ENCODE peak calls at places on chromosomes 11 and 22, in seven cellular contexts. One of them, this sample, is unnamed.

GRCh38 chr11:454043-454442 is 4.0 kb downstream of the PTDSS2 start:
- DNase-seq in A549: no peak
- DNase-seq in lower lobe of right lung: no peak
- DNase-seq in HepG2: no peak
- DNase-seq in transverse colon: no peak
- DNase-seq in chondrocyte: no peak
- DNase-seq in foreskin fibroblast: no peak
- DNase-seq in this sample: no peak

GRCh38 chr22:19959043-19959586 is 17.5 kb upstream of the TXNRD2 start:
- DNase-seq in HepG2: peak; percentile 92
- DNase-seq in lower lobe of right lung: peak; percentile 80
- DNase-seq in transverse colon: peak; percentile 78
- DNase-seq in foreskin fibroblast: peak; percentile 47
- DNase-seq in chondrocyte: peak; percentile 64
- DNase-seq in A549: no peak
- DNase-seq in this sample: peak; percentile 89

GRCh38 chr11:108561535-108561991 is 32.0 kb downstream of the EXPH5 start:
- DNase-seq in A549: no peak
- DNase-seq in HepG2: no peak
- DNase-seq in transverse colon: no peak
- DNase-seq in chondrocyte: no peak
- DNase-seq in foreskin fibroblast: peak; percentile 26
- DNase-seq in lower lobe of right lung: no peak
- DNase-seq in this sample: no peak

GRCh38 chr11:72743321-72744221 is 8.6 kb downstream of the ARAP1 start:
- DNase-seq in HepG2: no peak
- DNase-seq in transverse colon: no peak
- DNase-seq in A549: no peak
- DNase-seq in foreskin fibroblast: no peak
- DNase-seq in lower lobe of right lung: no peak
- DNase-seq in chondrocyte: no peak
- DNase-seq in this sample: no peak

GRCh38 chr11:86743223-86744118 is 56.9 kb upstream of the PRSS23 start:
- DNase-seq in foreskin fibroblast: peak; percentile 97
- DNase-seq in transverse colon: peak; percentile 26
- DNase-seq in A549: peak; percentile 78
- DNase-seq in chondrocyte: no peak
- DNase-seq in lower lobe of right lung: no peak
- DNase-seq in HepG2: peak; percentile 57
- DNase-seq in this sample: no peak

GRCh38 chr11:655036-655726 is 18.1 kb downstream of the DRD4 start:
- DNase-seq in transverse colon: no peak
- DNase-seq in lower lobe of right lung: no peak
- DNase-seq in chondrocyte: no peak
- DNase-seq in HepG2: peak; percentile 90
- DNase-seq in foreskin fibroblast: no peak
- DNase-seq in A549: no peak
- DNase-seq in this sample: no peak

GRCh38 chr22:31883989-31884388 is 60.3 kb upstream of the YWHAH start:
- DNase-seq in foreskin fibroblast: no peak
- DNase-seq in A549: no peak
- DNase-seq in HepG2: no peak
- DNase-seq in chondrocyte: no peak
- DNase-seq in lower lobe of right lung: no peak
- DNase-seq in transverse colon: no peak
- DNase-seq in this sample: no peak

GRCh38 chr11:100629671-100630070 is 57.4 kb upstream of the ARHGAP42 start:
- DNase-seq in A549: no peak
- DNase-seq in foreskin fibroblast: no peak
- DNase-seq in chondrocyte: no peak
- DNase-seq in HepG2: no peak
- DNase-seq in transverse colon: no peak
- DNase-seq in lower lobe of right lung: no peak
- DNase-seq in this sample: no peak

GRCh38 chr22:37167981-37168647 is 18.4 kb upstream of the IL2RB start:
- DNase-seq in lower lobe of right lung: peak; percentile 14
- DNase-seq in chondrocyte: no peak
- DNase-seq in transverse colon: no peak
- DNase-seq in HepG2: no peak
- DNase-seq in foreskin fibroblast: no peak
- DNase-seq in A549: no peak
- DNase-seq in this sample: no peak

GRCh38 chr11:97471480-97471879 is 1081.7 kb downstream of the JRKL start:
- DNase-seq in A549: no peak
- DNase-seq in transverse colon: no peak
- DNase-seq in lower lobe of right lung: no peak
- DNase-seq in HepG2: no peak
- DNase-seq in chondrocyte: peak; percentile 29
- DNase-seq in foreskin fibroblast: no peak
- DNase-seq in this sample: no peak

GRCh38 chr11:45266693-45267451 is 19.3 kb downstream of the SYT13 start:
- DNase-seq in chondrocyte: no peak
- DNase-seq in foreskin fibroblast: no peak
- DNase-seq in transverse colon: peak; percentile 85
- DNase-seq in HepG2: peak; percentile 5
- DNase-seq in A549: no peak
- DNase-seq in lower lobe of right lung: no peak
- DNase-seq in this sample: peak; percentile 62

GRCh38 chr11:2837096-2837601 is 48.4 kb downstream of the CDKN1C start:
- DNase-seq in foreskin fibroblast: peak; percentile 28
- DNase-seq in chondrocyte: no peak
- DNase-seq in HepG2: peak; percentile 62
- DNase-seq in A549: peak; percentile 28
- DNase-seq in transverse colon: peak; percentile 68
- DNase-seq in lower lobe of right lung: peak; percentile 83
- DNase-seq in this sample: peak; percentile 46

GRCh38 chr11:128900468-128900867 is 9.3 kb downstream of the KCNJ5 start:
- DNase-seq in lower lobe of right lung: peak; percentile 59
- DNase-seq in transverse colon: no peak
- DNase-seq in A549: no peak
- DNase-seq in foreskin fibroblast: no peak
- DNase-seq in chondrocyte: no peak
- DNase-seq in HepG2: no peak
- DNase-seq in this sample: no peak

GRCh38 chr22:27124336-27125023 is 467.1 kb downstream of the MIAT start:
- DNase-seq in transverse colon: peak; percentile 23
- DNase-seq in A549: no peak
- DNase-seq in foreskin fibroblast: no peak
- DNase-seq in chondrocyte: no peak
- DNase-seq in HepG2: no peak
- DNase-seq in lower lobe of right lung: no peak
- DNase-seq in this sample: no peak

GRCh38 chr22:32204856-32205722 is at the start of gene RFPL2:
- DNase-seq in A549: peak; percentile 58
- DNase-seq in lower lobe of right lung: peak; percentile 69
- DNase-seq in chondrocyte: no peak
- DNase-seq in transverse colon: peak; percentile 32
- DNase-seq in foreskin fibroblast: peak; percentile 4
- DNase-seq in HepG2: peak; percentile 61
- DNase-seq in this sample: peak; percentile 62

GRCh38 chr22:27309713-27310112 is 491.8 kb downstream of the MN1 start:
- DNase-seq in transverse colon: no peak
- DNase-seq in A549: no peak
- DNase-seq in lower lobe of right lung: no peak
- DNase-seq in HepG2: no peak
- DNase-seq in foreskin fibroblast: no peak
- DNase-seq in chondrocyte: no peak
- DNase-seq in this sample: no peak

GRCh38 chr22:46079093-46079860 is 71.0 kb upstream of the PPARA start:
- DNase-seq in A549: no peak
- DNase-seq in lower lobe of right lung: peak; percentile 39
- DNase-seq in transverse colon: peak; percentile 7
- DNase-seq in chondrocyte: peak; percentile 72
- DNase-seq in foreskin fibroblast: no peak
- DNase-seq in HepG2: no peak
- DNase-seq in this sample: no peak

GRCh38 chr11:66454253-66454652 is 12.5 kb upstream of the PELI3 start:
- DNase-seq in lower lobe of right lung: no peak
- DNase-seq in transverse colon: no peak
- DNase-seq in foreskin fibroblast: no peak
- DNase-seq in chondrocyte: no peak
- DNase-seq in A549: no peak
- DNase-seq in HepG2: no peak
- DNase-seq in this sample: no peak

GRCh38 chr11:57357310-57357709 is 19.2 kb downstream of the P2RX3 start:
- DNase-seq in HepG2: no peak
- DNase-seq in chondrocyte: no peak
- DNase-seq in foreskin fibroblast: no peak
- DNase-seq in lower lobe of right lung: no peak
- DNase-seq in A549: no peak
- DNase-seq in transverse colon: no peak
- DNase-seq in this sample: no peak

GRCh38 chr11:8331767-8332166 is 68.1 kb upstream of the LMO1 start:
- DNase-seq in transverse colon: no peak
- DNase-seq in foreskin fibroblast: no peak
- DNase-seq in chondrocyte: no peak
- DNase-seq in lower lobe of right lung: no peak
- DNase-seq in A549: no peak
- DNase-seq in HepG2: no peak
- DNase-seq in this sample: no peak

GRCh38 chr11:105144887-105145286 is 5.3 kb upstream of the CARD18 start:
- DNase-seq in foreskin fibroblast: peak; percentile 41
- DNase-seq in transverse colon: no peak
- DNase-seq in A549: no peak
- DNase-seq in lower lobe of right lung: no peak
- DNase-seq in chondrocyte: no peak
- DNase-seq in HepG2: peak; percentile 62
- DNase-seq in this sample: no peak

GRCh38 chr11:45162916-45163879 is 16.8 kb downstream of the PRDM11 start:
- DNase-seq in lower lobe of right lung: no peak
- DNase-seq in chondrocyte: peak; percentile 50
- DNase-seq in A549: no peak
- DNase-seq in HepG2: no peak
- DNase-seq in foreskin fibroblast: no peak
- DNase-seq in transverse colon: no peak
- DNase-seq in this sample: no peak

GRCh38 chr22:49930596-49931412 is 12.4 kb downstream of the CRELD2 start:
- DNase-seq in HepG2: peak; percentile 81
- DNase-seq in transverse colon: peak; percentile 83
- DNase-seq in A549: no peak
- DNase-seq in foreskin fibroblast: peak; percentile 74
- DNase-seq in lower lobe of right lung: peak; percentile 75
- DNase-seq in chondrocyte: no peak
- DNase-seq in this sample: peak; percentile 70

DNA sequence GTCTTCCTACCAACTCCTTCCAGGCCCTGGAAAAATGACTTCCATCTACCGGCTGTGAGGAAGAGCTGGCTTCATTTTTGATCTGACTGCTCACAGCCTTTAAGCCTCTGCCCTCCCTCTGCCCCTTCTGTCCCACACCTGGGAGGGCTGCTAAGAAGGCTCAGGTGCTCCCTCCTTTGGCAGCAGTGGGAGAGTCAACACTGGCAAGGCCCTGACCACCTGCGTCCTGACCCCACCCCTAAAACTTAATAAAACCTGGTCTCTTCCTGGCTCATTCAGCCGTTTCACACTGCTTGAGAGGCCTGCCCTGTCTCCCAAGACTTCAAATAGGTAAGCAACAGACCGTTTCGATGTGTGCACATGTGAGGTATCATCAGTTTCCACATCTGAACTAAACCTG is 52.1 kb upstream of the NFRKB start:
- DNase-seq in lower lobe of right lung: no peak
- DNase-seq in foreskin fibroblast: no peak
- DNase-seq in HepG2: no peak
- DNase-seq in A549: no peak
- DNase-seq in chondrocyte: no peak
- DNase-seq in transverse colon: no peak
- DNase-seq in this sample: no peak
- TF ChIP-seq CTCF in lower lobe of right lung: no peak
- TF ChIP-seq CTCF in foreskin fibroblast: no peak
- TF ChIP-seq CTCF in HepG2: no peak
- TF ChIP-seq CTCF in A549: no peak
- TF ChIP-seq CTCF in chondrocyte: no peak
- TF ChIP-seq CTCF in transverse colon: no peak
- TF ChIP-seq CTCF in this sample: no peak

GRCh38 chr11:74633406-74634393 is 41.3 kb downstream of the POLD3 start:
- DNase-seq in foreskin fibroblast: no peak
- DNase-seq in chondrocyte: no peak
- DNase-seq in transverse colon: no peak
- DNase-seq in A549: no peak
- DNase-seq in lower lobe of right lung: no peak
- DNase-seq in HepG2: no peak
- DNase-seq in this sample: no peak

GRCh38 chr11:74630043-74630442 is 37.7 kb downstream of the POLD3 start:
- DNase-seq in foreskin fibroblast: no peak
- DNase-seq in A549: no peak
- DNase-seq in transverse colon: no peak
- DNase-seq in lower lobe of right lung: no peak
- DNase-seq in chondrocyte: no peak
- DNase-seq in HepG2: no peak
- DNase-seq in this sample: no peak

GRCh38 chr11:74639533-74639932 is 47.2 kb downstream of the POLD3 start:
- DNase-seq in A549: no peak
- DNase-seq in chondrocyte: no peak
- DNase-seq in transverse colon: no peak
- DNase-seq in foreskin fibroblast: no peak
- DNase-seq in HepG2: no peak
- DNase-seq in lower lobe of right lung: no peak
- DNase-seq in this sample: no peak

GRCh38 chr11:74636633-74637184 is 44.3 kb downstream of the POLD3 start:
- DNase-seq in foreskin fibroblast: peak; percentile 77
- DNase-seq in lower lobe of right lung: no peak
- DNase-seq in HepG2: no peak
- DNase-seq in chondrocyte: no peak
- DNase-seq in transverse colon: no peak
- DNase-seq in A549: peak; percentile 7
- DNase-seq in this sample: no peak

GRCh38 chr11:74634537-74634936 is 42.2 kb downstream of the POLD3 start:
- DNase-seq in HepG2: peak; percentile 18
- DNase-seq in transverse colon: peak; percentile 14
- DNase-seq in chondrocyte: no peak
- DNase-seq in A549: peak; percentile 33
- DNase-seq in foreskin fibroblast: no peak
- DNase-seq in lower lobe of right lung: no peak
- DNase-seq in this sample: no peak
- TF ChIP-seq CTCF in HepG2: peak; percentile 62
- TF ChIP-seq CTCF in transverse colon: peak; percentile 34
- TF ChIP-seq CTCF in chondrocyte: peak; percentile 72
- TF ChIP-seq CTCF in A549: peak; percentile 61
- TF ChIP-seq CTCF in foreskin fibroblast: peak; percentile 53
- TF ChIP-seq CTCF in lower lobe of right lung: no peak
- TF ChIP-seq CTCF in this sample: no peak

DNA sequence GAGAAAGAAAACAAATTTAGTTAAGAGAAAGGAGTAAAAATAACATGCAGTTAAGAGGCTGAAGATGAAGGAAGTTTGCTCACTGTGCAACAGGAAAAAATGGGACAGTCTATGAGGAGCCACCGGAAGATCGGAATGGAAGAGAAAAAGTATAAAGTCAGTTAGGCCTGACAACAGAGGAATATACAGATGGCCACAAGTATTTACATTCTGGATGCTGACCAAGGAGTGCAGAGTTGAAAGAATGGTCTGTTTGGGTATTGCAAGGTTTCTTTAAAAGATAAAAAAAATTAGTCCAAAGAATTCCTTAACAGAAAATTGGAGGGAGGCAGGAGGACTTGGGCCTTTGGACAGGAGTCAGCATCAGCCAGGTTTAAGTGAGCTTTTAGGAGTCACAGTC is 37.5 kb downstream of the RBFOX2 start:
- DNase-seq in chondrocyte: no peak
- DNase-seq in HepG2: no peak
- DNase-seq in lower lobe of right lung: no peak
- DNase-seq in transverse colon: no peak
- DNase-seq in A549: no peak
- DNase-seq in foreskin fibroblast: no peak
- DNase-seq in this sample: no peak
- TF ChIP-seq CTCF in chondrocyte: peak; percentile 10
- TF ChIP-seq CTCF in HepG2: no peak
- TF ChIP-seq CTCF in lower lobe of right lung: no peak
- TF ChIP-seq CTCF in transverse colon: no peak
- TF ChIP-seq CTCF in A549: no peak
- TF ChIP-seq CTCF in foreskin fibroblast: no peak
- TF ChIP-seq CTCF in this sample: no peak

GRCh38 chr11:78916759-78917158 is 342.1 kb upstream of the NARS2 start:
- DNase-seq in A549: no peak
- DNase-seq in chondrocyte: no peak
- DNase-seq in HepG2: no peak
- DNase-seq in foreskin fibroblast: no peak
- DNase-seq in lower lobe of right lung: no peak
- DNase-seq in transverse colon: no peak
- DNase-seq in this sample: no peak
- TF ChIP-seq CTCF in A549: no peak
- TF ChIP-seq CTCF in chondrocyte: peak; percentile 56
- TF ChIP-seq CTCF in HepG2: no peak
- TF ChIP-seq CTCF in foreskin fibroblast: peak; percentile 5
- TF ChIP-seq CTCF in lower lobe of right lung: no peak
- TF ChIP-seq CTCF in transverse colon: no peak
- TF ChIP-seq CTCF in this sample: no peak